ENCODE peak calls at places on chromosomes 7 and 10, in ten cellular contexts. S is activated CD4-positive, alpha-beta T cell treated with anti-CD3 and anti-CD28 coated beads, Interleukin-2, amount 10 ng/mL, durations not matched to agents 7 days and 5 days; Z is AG10803; V is HT-29; F is KG1; I is frontal cortex; A is NCI-H2029; H is lung microvascular endothelial cell; M is body of pancreas; R is endothelial cell of umbilical vein. O is an unnamed sample.

GRCh38 chr7:584122-584465 is 64.4 kb upstream of the PDGFA start:
- DNase-seq in S (peak; percentile 94), Z (no peak), V (no peak), F (no peak), I (no peak), A (no peak), H (no peak), M (no peak), R (no peak), O (no peak)

GRCh38 chr7:99461221-99461620 is 4.7 kb downstream of the ATP5MF start:
- DNase-seq in S (no peak), Z (no peak), V (no peak), F (no peak), I (no peak), A (no peak), H (no peak), M (no peak), R (no peak), O (no peak)

GRCh38 chr7:75969182-75969581 is 25.2 kb downstream of the TMEM120A start:
- DNase-seq in S (no peak), Z (peak; percentile 69), V (no peak), F (no peak), I (no peak), A (no peak), H (no peak), M (no peak), R (no peak), O (no peak)

GRCh38 chr7:14717711-14718304 is 184.7 kb downstream of the DGKB start:
- DNase-seq in S (no peak), Z (peak; percentile 33), V (peak; percentile 73), F (peak; percentile 4), I (no peak), A (peak; percentile 25), H (peak; percentile 41), M (no peak), R (peak; percentile 48), O (no peak)

GRCh38 chr10:22321831-22322662 is 1.1 kb downstream of the BMI1 start:
- DNase-seq in S (no peak), Z (no peak), V (peak; percentile 23), F (no peak), I (peak; percentile 84), A (no peak), H (no peak), M (peak; percentile 33), R (peak; percentile 39), O (no peak)

GRCh38 chr7:40194743-40195142 is 59.9 kb downstream of the SUGCT start:
- DNase-seq in S (no peak), Z (peak; percentile 80), V (no peak), F (no peak), I (no peak), A (no peak), H (peak; percentile 8), M (no peak), R (peak; percentile 27), O (no peak)

GRCh38 chr7:99128076-99128950 is 15.6 kb downstream of the SMURF1 start:
- DNase-seq in S (no peak), Z (peak; percentile 38), V (peak; percentile 67), F (no peak), I (no peak), A (peak; percentile 89), H (no peak), M (peak; percentile 31), R (no peak), O (no peak)

GRCh38 chr10:124012583-124012982 is 80.8 kb downstream of the CHST15 start:
- DNase-seq in S (no peak), Z (no peak), V (no peak), F (no peak), I (no peak), A (no peak), H (no peak), M (no peak), R (no peak), O (no peak)

GRCh38 chr10:24952701-24953349 is 419 bp upstream of the PRTFDC1 start:
- DNase-seq in S (peak; percentile 37), Z (peak; percentile 82), V (peak; percentile 40), F (no peak), I (peak; percentile 72), A (no peak), H (peak; percentile 60), M (peak; percentile 31), R (peak; percentile 31), O (peak; percentile 62)

GRCh38 chr10:23412223-23412622 is 26.7 kb upstream of the OTUD1 start:
- DNase-seq in S (no peak), Z (peak; percentile 31), V (no peak), F (no peak), I (no peak), A (no peak), H (no peak), M (no peak), R (no peak), O (no peak)

GRCh38 chr7:21542891-21543527 is at the start of gene DNAH11:
- DNase-seq in S (peak; percentile 32), Z (no peak), V (no peak), F (no peak), I (no peak), A (no peak), H (peak; percentile 17), M (peak; percentile 59), R (peak; percentile 23), O (peak; percentile 50)

GRCh38 chr7:137789215-137789899 is 57.4 kb downstream of the DGKI start:
- DNase-seq in S (no peak), Z (no peak), V (no peak), F (no peak), I (no peak), A (no peak), H (no peak), M (no peak), R (no peak), O (no peak)

GRCh38 chr7:97842006-97842405 is 30.2 kb downstream of the ASNS start:
- DNase-seq in S (no peak), Z (no peak), V (no peak), F (no peak), I (no peak), A (no peak), H (no peak), M (no peak), R (no peak), O (no peak)

GRCh38 chr10:126966938-126967337 is 61.7 kb downstream of the DOCK1 start:
- DNase-seq in S (no peak), Z (no peak), V (no peak), F (no peak), I (no peak), A (no peak), H (no peak), M (no peak), R (no peak), O (no peak)

GRCh38 chr7:12583181-12583580 is 12.7 kb downstream of the SCIN start:
- DNase-seq in S (no peak), Z (peak; percentile 51), V (no peak), F (no peak), I (no peak), A (no peak), H (no peak), M (no peak), R (no peak), O (no peak)

GRCh38 chr7:22373388-22373787 is 16.4 kb upstream of the RAPGEF5 start:
- DNase-seq in S (no peak), Z (no peak), V (no peak), F (no peak), I (no peak), A (no peak), H (no peak), M (no peak), R (no peak), O (no peak)

GRCh38 chr10:23694921-23695824 is 256.3 kb downstream of the OTUD1 start:
- DNase-seq in S (no peak), Z (no peak), V (no peak), F (no peak), I (no peak), A (no peak), H (no peak), M (no peak), R (no peak), O (no peak)

GRCh38 chr10:61943699-61944444 is 42.4 kb downstream of the ARID5B start:
- DNase-seq in S (no peak), Z (peak; percentile 71), V (peak; percentile 81), F (no peak), I (no peak), A (no peak), H (peak; percentile 89), M (no peak), R (peak; percentile 80), O (no peak)

GRCh38 chr10:93458821-93459257 is 23.3 kb downstream of the MYOF start:
- DNase-seq in S (no peak), Z (peak; percentile 100), V (peak; percentile 95), F (no peak), I (no peak), A (no peak), H (peak; percentile 46), M (peak; percentile 48), R (peak; percentile 98), O (no peak)

GRCh38 chr7:155219947-155220769 is 77.5 kb upstream of the INSIG1 start:
- DNase-seq in S (no peak), Z (peak; percentile 29), V (no peak), F (no peak), I (no peak), A (no peak), H (no peak), M (no peak), R (no peak), O (no peak)

GRCh38 chr10:29039659-29040309 is 249.1 kb upstream of the LYZL1 start:
- DNase-seq in S (no peak), Z (peak; percentile 95), V (no peak), F (no peak), I (no peak), A (no peak), H (no peak), M (no peak), R (no peak), O (no peak)

GRCh38 chr10:42691361-42692120 is 53.2 kb upstream of the ZNF33B start:
- DNase-seq in S (no peak), Z (no peak), V (no peak), F (no peak), I (no peak), A (peak; percentile 92), H (no peak), M (no peak), R (no peak), O (no peak)

GRCh38 chr10:44926771-44927751 is 15.9 kb downstream of the TMEM72 start:
- DNase-seq in S (no peak), Z (peak; percentile 10), V (no peak), F (no peak), I (no peak), A (no peak), H (no peak), M (no peak), R (no peak), O (no peak)

GRCh38 chr7:1060315-1061080 is 16.2 kb downstream of the GPR146 start:
- DNase-seq in S (no peak), Z (peak; percentile 21), V (no peak), F (no peak), I (no peak), A (no peak), H (peak; percentile 90), M (peak; percentile 59), R (peak; percentile 63), O (no peak)

GRCh38 chr7:44240376-44240775 is 39.6 kb downstream of the YKT6 start:
- DNase-seq in S (no peak), Z (no peak), V (no peak), F (no peak), I (no peak), A (no peak), H (no peak), M (no peak), R (no peak), O (no peak)

GRCh38 chr7:66597472-66597871 is 31.2 kb upstream of the KCTD7 start:
- DNase-seq in S (no peak), Z (no peak), V (no peak), F (no peak), I (no peak), A (no peak), H (no peak), M (no peak), R (no peak), O (no peak)

GRCh38 chr7:5494683-5495561 is 71.3 kb upstream of the TNRC18 start:
- DNase-seq in S (peak; percentile 85), Z (peak; percentile 67), V (peak; percentile 94), F (peak; percentile 52), I (peak; percentile 79), A (peak; percentile 66), H (peak; percentile 89), M (peak; percentile 80), R (peak; percentile 72), O (peak; percentile 80)

GRCh38 chr10:4770766-4771553 is 55.0 kb upstream of the AKR1E2 start:
- DNase-seq in S (no peak), Z (peak; percentile 95), V (peak; percentile 82), F (no peak), I (no peak), A (no peak), H (peak; percentile 97), M (no peak), R (peak; percentile 97), O (no peak)

O was measured in neural crest cell.